ENCODE peak calls at places on chromosomes 16 and 17, in six cellular contexts. One of them, this sample, is unnamed.
A peak's percentile ranks its signal among the peaks of the same experiment; 100 is the strongest.

GRCh38 chr17:46982577-46982976 is 3.5 kb upstream of the RPRML start:
- DNase-seq in neuronal stem cell: no peak
- DNase-seq in AG04450: no peak
- DNase-seq in A549: no peak
- DNase-seq in GM23248: no peak
- DNase-seq in fibroblast of lung: no peak
- DNase-seq in this sample: no peak

GRCh38 chr17:27545562-27546229 is 85.3 kb upstream of the LGALS9 start:
- DNase-seq in neuronal stem cell: no peak
- DNase-seq in AG04450: no peak
- DNase-seq in A549: no peak
- DNase-seq in GM23248: no peak
- DNase-seq in fibroblast of lung: peak; percentile 91
- DNase-seq in this sample: no peak

GRCh38 chr17:63946440-63947363 is 14.6 kb upstream of the CD79B start:
- DNase-seq in neuronal stem cell: peak; percentile 44
- DNase-seq in AG04450: no peak
- DNase-seq in A549: peak; percentile 84
- DNase-seq in GM23248: peak; percentile 52
- DNase-seq in fibroblast of lung: peak; percentile 11
- DNase-seq in this sample: peak; percentile 47

GRCh38 chr17:29612404-29613370 is 10.0 kb downstream of the CORO6 start:
- DNase-seq in neuronal stem cell: no peak
- DNase-seq in AG04450: no peak
- DNase-seq in A549: no peak
- DNase-seq in GM23248: no peak
- DNase-seq in fibroblast of lung: no peak
- DNase-seq in this sample: no peak

GRCh38 chr17:39104046-39104445 is 47.4 kb downstream of the PLXDC1 start:
- DNase-seq in neuronal stem cell: no peak
- DNase-seq in AG04450: peak; percentile 21
- DNase-seq in A549: no peak
- DNase-seq in GM23248: peak; percentile 7
- DNase-seq in fibroblast of lung: peak; percentile 65
- DNase-seq in this sample: no peak

GRCh38 chr17:57541472-57542394 is 203.4 kb downstream of the CCDC182 start:
- DNase-seq in neuronal stem cell: no peak
- DNase-seq in AG04450: no peak
- DNase-seq in A549: peak; percentile 97
- DNase-seq in GM23248: no peak
- DNase-seq in fibroblast of lung: peak; percentile 91
- DNase-seq in this sample: peak; percentile 84

GRCh38 chr17:81523139-81524062 is 4.8 kb upstream of the FSCN2 start:
- DNase-seq in neuronal stem cell: peak; percentile 70
- DNase-seq in AG04450: no peak
- DNase-seq in A549: no peak
- DNase-seq in GM23248: peak; percentile 89
- DNase-seq in fibroblast of lung: no peak
- DNase-seq in this sample: peak; percentile 53

GRCh38 chr17:41008811-41009210 is at the start of gene KRTAP3-1:
- DNase-seq in neuronal stem cell: no peak
- DNase-seq in AG04450: no peak
- DNase-seq in A549: no peak
- DNase-seq in GM23248: no peak
- DNase-seq in fibroblast of lung: no peak
- DNase-seq in this sample: no peak

GRCh38 chr17:40337351-40337750 is 27.2 kb downstream of the GJD3 start:
- DNase-seq in neuronal stem cell: no peak
- DNase-seq in AG04450: no peak
- DNase-seq in A549: no peak
- DNase-seq in GM23248: no peak
- DNase-seq in fibroblast of lung: no peak
- DNase-seq in this sample: no peak

GRCh38 chr17:78991017-78991783 is 11.5 kb upstream of the LGALS3BP start:
- DNase-seq in neuronal stem cell: no peak
- DNase-seq in AG04450: no peak
- DNase-seq in A549: no peak
- DNase-seq in GM23248: no peak
- DNase-seq in fibroblast of lung: no peak
- DNase-seq in this sample: no peak

GRCh38 chr17:21369395-21369794 is 6.8 kb upstream of the KCNJ12 start:
- DNase-seq in neuronal stem cell: no peak
- DNase-seq in AG04450: no peak
- DNase-seq in A549: no peak
- DNase-seq in GM23248: no peak
- DNase-seq in fibroblast of lung: no peak
- DNase-seq in this sample: no peak

GRCh38 chr16:66489818-66490217 is 60.1 kb downstream of the TK2 start:
- DNase-seq in neuronal stem cell: no peak
- DNase-seq in AG04450: no peak
- DNase-seq in A549: no peak
- DNase-seq in GM23248: no peak
- DNase-seq in fibroblast of lung: no peak
- DNase-seq in this sample: no peak

GRCh38 chr17:66715745-66716156 is 119.2 kb upstream of the CACNG5 start:
- DNase-seq in neuronal stem cell: peak; percentile 56
- DNase-seq in AG04450: peak; percentile 23
- DNase-seq in A549: peak; percentile 89
- DNase-seq in GM23248: peak; percentile 76
- DNase-seq in fibroblast of lung: peak; percentile 61
- DNase-seq in this sample: peak; percentile 79

GRCh38 chr17:1470071-1470773 is 14.2 kb upstream of the CRK start:
- DNase-seq in neuronal stem cell: no peak
- DNase-seq in AG04450: no peak
- DNase-seq in A549: no peak
- DNase-seq in GM23248: no peak
- DNase-seq in fibroblast of lung: no peak
- DNase-seq in this sample: peak; percentile 48

GRCh38 chr17:79800325-79801155 is 3.7 kb upstream of the CBX8 start:
- DNase-seq in neuronal stem cell: no peak
- DNase-seq in AG04450: no peak
- DNase-seq in A549: no peak
- DNase-seq in GM23248: peak; percentile 75
- DNase-seq in fibroblast of lung: peak; percentile 54
- DNase-seq in this sample: peak; percentile 92

GRCh38 chr16:76268824-76269223 is 8.4 kb upstream of the CNTNAP4 start:
- DNase-seq in neuronal stem cell: no peak
- DNase-seq in AG04450: no peak
- DNase-seq in A549: no peak
- DNase-seq in GM23248: no peak
- DNase-seq in fibroblast of lung: no peak
- DNase-seq in this sample: no peak

GRCh38 chr17:36940313-36941264 is 3.3 kb downstream of the LHX1 start:
- DNase-seq in neuronal stem cell: no peak
- DNase-seq in AG04450: no peak
- DNase-seq in A549: no peak
- DNase-seq in GM23248: no peak
- DNase-seq in fibroblast of lung: no peak
- DNase-seq in this sample: no peak

GRCh38 chr17:15091825-15092224 is 173.3 kb downstream of the PMP22 start:
- DNase-seq in neuronal stem cell: no peak
- DNase-seq in AG04450: no peak
- DNase-seq in A549: no peak
- DNase-seq in GM23248: peak; percentile 7
- DNase-seq in fibroblast of lung: no peak
- DNase-seq in this sample: peak; percentile 1

GRCh38 chr17:61852857-61853256 is 10.5 kb downstream of the BRIP1 start:
- DNase-seq in neuronal stem cell: no peak
- DNase-seq in AG04450: no peak
- DNase-seq in A549: no peak
- DNase-seq in GM23248: no peak
- DNase-seq in fibroblast of lung: no peak
- DNase-seq in this sample: no peak

GRCh38 chr17:67245694-67246397 is 850 bp upstream of the HELZ start:
- DNase-seq in neuronal stem cell: peak; percentile 77
- DNase-seq in AG04450: no peak
- DNase-seq in A549: no peak
- DNase-seq in GM23248: peak; percentile 35
- DNase-seq in fibroblast of lung: no peak
- DNase-seq in this sample: no peak

GRCh38 chr17:29643817-29644160 is 21.1 kb upstream of the CORO6 start:
- DNase-seq in neuronal stem cell: no peak
- DNase-seq in AG04450: no peak
- DNase-seq in A549: no peak
- DNase-seq in GM23248: no peak
- DNase-seq in fibroblast of lung: no peak
- DNase-seq in this sample: no peak

GRCh38 chr17:38449364-38449763 is 21.1 kb downstream of the ARHGAP23 start:
- DNase-seq in neuronal stem cell: no peak
- DNase-seq in AG04450: no peak
- DNase-seq in A549: no peak
- DNase-seq in GM23248: peak; percentile 27
- DNase-seq in fibroblast of lung: peak; percentile 66
- DNase-seq in this sample: no peak

GRCh38 chr17:28745052-28745776 is 1.4 kb downstream of the TRAF4 start:
- DNase-seq in neuronal stem cell: peak; percentile 62
- DNase-seq in AG04450: no peak
- DNase-seq in A549: no peak
- DNase-seq in GM23248: peak; percentile 80
- DNase-seq in fibroblast of lung: peak; percentile 51
- DNase-seq in this sample: peak; percentile 76

GRCh38 chr17:82940226-82941020 is 100.6 kb upstream of the ZNF750 start:
- DNase-seq in neuronal stem cell: no peak
- DNase-seq in AG04450: no peak
- DNase-seq in A549: no peak
- DNase-seq in GM23248: no peak
- DNase-seq in fibroblast of lung: no peak
- DNase-seq in this sample: no peak

GRCh38 chr17:6492892-6493674 is 48.8 kb downstream of the PIMREG start:
- DNase-seq in neuronal stem cell: no peak
- DNase-seq in AG04450: no peak
- DNase-seq in A549: no peak
- DNase-seq in GM23248: no peak
- DNase-seq in fibroblast of lung: no peak
- DNase-seq in this sample: no peak

GRCh38 chr16:5036228-5037156 is 2.8 kb upstream of the NAGPA start:
- DNase-seq in neuronal stem cell: no peak
- DNase-seq in AG04450: no peak
- DNase-seq in A549: no peak
- DNase-seq in GM23248: no peak
- DNase-seq in fibroblast of lung: peak; percentile 70
- DNase-seq in this sample: no peak

GRCh38 chr17:50560185-50560824 is at the start of gene CACNA1G:
- DNase-seq in neuronal stem cell: peak; percentile 97
- DNase-seq in AG04450: peak; percentile 26
- DNase-seq in A549: peak; percentile 99
- DNase-seq in GM23248: peak; percentile 95
- DNase-seq in fibroblast of lung: peak; percentile 70
- DNase-seq in this sample: peak; percentile 98

GRCh38 chr17:55458977-55459376 is 37.3 kb upstream of the MMD start:
- DNase-seq in neuronal stem cell: no peak
- DNase-seq in AG04450: no peak
- DNase-seq in A549: no peak
- DNase-seq in GM23248: peak; percentile 87
- DNase-seq in fibroblast of lung: peak; percentile 79
- DNase-seq in this sample: no peak

DNA sequence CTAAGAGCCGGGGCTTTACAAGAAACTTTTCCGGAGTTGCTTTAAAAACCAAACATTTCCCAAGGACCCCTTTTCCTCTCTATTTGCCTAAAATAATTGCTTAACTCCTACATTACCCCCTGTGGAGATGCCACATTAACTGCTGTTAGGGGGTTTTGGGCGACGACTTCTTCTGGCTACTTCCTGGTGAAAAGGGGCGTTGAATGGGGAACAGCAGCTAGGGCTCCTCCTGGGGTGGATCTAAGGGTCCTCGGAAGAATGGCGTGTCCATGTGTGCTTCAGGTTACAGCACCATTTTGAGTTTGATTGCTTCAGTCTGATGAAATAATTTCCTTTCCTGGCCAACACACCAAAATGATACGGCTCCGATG is 22.0 kb downstream of the ABCC1 start:
- DNase-seq in neuronal stem cell: no peak
- DNase-seq in AG04450: no peak
- DNase-seq in A549: no peak
- DNase-seq in GM23248: no peak
- DNase-seq in fibroblast of lung: no peak
- DNase-seq in this sample: no peak
- H3K9me3 ChIP-seq in neuronal stem cell: peaks cover 9% of the 10 kb centered on the region
- H3K9me3 ChIP-seq in AG04450: peaks cover 4% of the 10 kb centered on the region
- H3K9me3 ChIP-seq in A549: peaks cover 39% of the 10 kb centered on the region
- H3K9me3 ChIP-seq in GM23248: no peaks in the 10 kb centered on the region
- H3K9me3 ChIP-seq in fibroblast of lung: no peaks in the 10 kb centered on the region
- H3K9me3 ChIP-seq in this sample: peaks cover 6% of the 10 kb centered on the region

GRCh38 chr16:58197314-58198012 is 443 bp downstream of the CSNK2A2 start:
- DNase-seq in neuronal stem cell: peak; percentile 1
- DNase-seq in AG04450: no peak
- DNase-seq in A549: no peak
- DNase-seq in GM23248: peak; percentile 33
- DNase-seq in fibroblast of lung: no peak
- DNase-seq in this sample: no peak
- H3K9me3 ChIP-seq in neuronal stem cell: peaks cover 1% of the 10 kb centered on the region
- H3K9me3 ChIP-seq in AG04450: no peaks in the 10 kb centered on the region
- H3K9me3 ChIP-seq in A549: no peaks in the 10 kb centered on the region
- H3K9me3 ChIP-seq in GM23248: no peaks in the 10 kb centered on the region
- H3K9me3 ChIP-seq in fibroblast of lung: no peaks in the 10 kb centered on the region
- H3K9me3 ChIP-seq in this sample: no peaks in the 10 kb centered on the region

GRCh38 chr16:3305109-3306068 is at the start of the genes TIGD7 and ZNF75A:
- DNase-seq in neuronal stem cell: peak; percentile 75
- DNase-seq in AG04450: peak; percentile 66
- DNase-seq in A549: peak; percentile 79
- DNase-seq in GM23248: peak; percentile 96
- DNase-seq in fibroblast of lung: peak; percentile 94
- DNase-seq in this sample: peak; percentile 94

GRCh38 chr16:3311496-3311895 is 6.2 kb downstream of the ZNF75A start:
- DNase-seq in neuronal stem cell: no peak
- DNase-seq in AG04450: no peak
- DNase-seq in A549: no peak
- DNase-seq in GM23248: no peak
- DNase-seq in fibroblast of lung: no peak
- DNase-seq in this sample: no peak

GRCh38 chr16:3304370-3304769 is 860 bp downstream of the TIGD7 start:
- DNase-seq in neuronal stem cell: no peak
- DNase-seq in AG04450: no peak
- DNase-seq in A549: no peak
- DNase-seq in GM23248: peak; percentile 32
- DNase-seq in fibroblast of lung: no peak
- DNase-seq in this sample: no peak

DNA sequence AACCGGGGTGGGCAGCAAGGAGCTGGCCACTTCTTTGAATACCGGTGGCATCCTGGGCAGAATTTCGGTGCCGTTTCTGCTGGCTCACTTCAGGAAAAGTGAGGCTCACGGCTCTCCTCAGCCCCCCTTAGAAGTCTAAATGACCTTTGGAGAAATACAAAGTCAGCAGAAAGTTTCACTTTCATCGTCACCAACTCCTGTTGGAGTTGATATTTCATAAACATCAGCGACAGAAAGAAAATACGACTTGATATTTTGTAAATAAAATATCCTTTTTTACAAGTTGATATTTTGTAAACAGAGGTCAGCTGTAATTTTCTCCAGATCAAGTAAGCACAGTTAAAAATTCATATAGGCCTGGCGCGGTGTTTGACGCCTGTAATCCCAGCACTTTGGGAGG is 781 bp downstream of the ZNF75A start:
- DNase-seq in neuronal stem cell: no peak
- DNase-seq in AG04450: no peak
- DNase-seq in A549: no peak
- DNase-seq in GM23248: no peak
- DNase-seq in fibroblast of lung: no peak
- DNase-seq in this sample: no peak
- H3K9me3 ChIP-seq in neuronal stem cell: peaks cover 35% of the 10 kb centered on the region
- H3K9me3 ChIP-seq in AG04450: peaks cover 73% of the 10 kb centered on the region
- H3K9me3 ChIP-seq in A549: peaks cover 92% of the 10 kb centered on the region
- H3K9me3 ChIP-seq in GM23248: peaks cover 9% of the 10 kb centered on the region
- H3K9me3 ChIP-seq in fibroblast of lung: peaks cover 2% of the 10 kb centered on the region
- H3K9me3 ChIP-seq in this sample: peaks cover 77% of the 10 kb centered on the region

GRCh38 chr16:53805747-53806146 is 101.8 kb downstream of the FTO start:
- DNase-seq in neuronal stem cell: no peak
- DNase-seq in AG04450: no peak
- DNase-seq in A549: no peak
- DNase-seq in GM23248: no peak
- DNase-seq in fibroblast of lung: no peak
- DNase-seq in this sample: no peak
- H3K9me3 ChIP-seq in neuronal stem cell: no peaks in the 10 kb centered on the region
- H3K9me3 ChIP-seq in AG04450: no peaks in the 10 kb centered on the region
- H3K9me3 ChIP-seq in A549: no peaks in the 10 kb centered on the region
- H3K9me3 ChIP-seq in GM23248: no peaks in the 10 kb centered on the region
- H3K9me3 ChIP-seq in fibroblast of lung: no peaks in the 10 kb centered on the region
- H3K9me3 ChIP-seq in this sample: no peaks in the 10 kb centered on the region